ENCODE peak calls at places on chromosomes 16 and 17, in four cellular contexts. One of them, this sample, is unnamed.

GRCh38 chr16:85327731-85328664 is 215.7 kb upstream of the CIBAR2 start:
- DNase-seq in H9: peak
- DNase-seq in mesendoderm: peak
- DNase-seq in H1: peak
- DNase-seq in this sample: no peak

GRCh38 chr16:50593410-50594139 is 45.4 kb downstream of the NKD1 start:
- DNase-seq in H9: peak
- DNase-seq in mesendoderm: peak
- DNase-seq in H1: peak
- DNase-seq in this sample: no peak

GRCh38 chr17:75036643-75037268 is 10.0 kb downstream of the ATP5PD start:
- DNase-seq in H9: peak
- DNase-seq in mesendoderm: no peak
- DNase-seq in H1: no peak
- DNase-seq in this sample: peak

GRCh38 chr17:77235370-77236080 is 94.8 kb downstream of the SEC14L1 start:
- DNase-seq in H9: no peak
- DNase-seq in mesendoderm: no peak
- DNase-seq in H1: no peak
- DNase-seq in this sample: peak

GRCh38 chr16:81174644-81175324 is 63.7 kb upstream of the BCO1 start:
- DNase-seq in H9: no peak
- DNase-seq in mesendoderm: no peak
- DNase-seq in H1: no peak
- DNase-seq in this sample: peak

GRCh38 chr17:19728114-19728495 is 11.7 kb upstream of the SLC47A2 start:
- DNase-seq in H9: no peak
- DNase-seq in mesendoderm: no peak
- DNase-seq in H1: no peak
- DNase-seq in this sample: peak

GRCh38 chr17:65191805-65192740 is 54.9 kb downstream of the RGS9 start:
- DNase-seq in H9: no peak
- DNase-seq in mesendoderm: peak
- DNase-seq in H1: no peak
- DNase-seq in this sample: peak

GRCh38 chr17:79478051-79478461 is 132.8 kb downstream of the RBFOX3 start:
- DNase-seq in H9: no peak
- DNase-seq in mesendoderm: no peak
- DNase-seq in H1: no peak
- DNase-seq in this sample: no peak

GRCh38 chr16:3954411-3954921 is 74.0 kb upstream of the CREBBP start:
- DNase-seq in H9: no peak
- DNase-seq in mesendoderm: no peak
- DNase-seq in H1: no peak
- DNase-seq in this sample: peak

GRCh38 chr17:28533091-28533670 is 19.2 kb downstream of the UNC119 start:
- DNase-seq in H9: no peak
- DNase-seq in mesendoderm: no peak
- DNase-seq in H1: no peak
- DNase-seq in this sample: no peak

GRCh38 chr16:29678691-29679267 is at the start of gene QPRT:
- DNase-seq in H9: peak
- DNase-seq in mesendoderm: peak
- DNase-seq in H1: peak
- DNase-seq in this sample: peak

GRCh38 chr17:58913971-58914769 is 158.5 kb downstream of the PPM1E start:
- DNase-seq in H9: no peak
- DNase-seq in mesendoderm: no peak
- DNase-seq in H1: no peak
- DNase-seq in this sample: peak

GRCh38 chr16:3007957-3008748 is 4.6 kb upstream of the CLDN9 start:
- DNase-seq in H9: peak
- DNase-seq in mesendoderm: peak
- DNase-seq in H1: peak
- DNase-seq in this sample: no peak

GRCh38 chr17:1037238-1037879 is 40.4 kb downstream of the TIMM22 start:
- DNase-seq in H9: no peak
- DNase-seq in mesendoderm: no peak
- DNase-seq in H1: no peak
- DNase-seq in this sample: no peak

GRCh38 chr17:55122114-55122513 is 142.6 kb upstream of the HLF start:
- DNase-seq in H9: no peak
- DNase-seq in mesendoderm: no peak
- DNase-seq in H1: no peak
- DNase-seq in this sample: no peak

GRCh38 chr17:39607057-39607850 is 466 bp downstream of the NEUROD2 start:
- DNase-seq in H9: peak
- DNase-seq in mesendoderm: no peak
- DNase-seq in H1: peak
- DNase-seq in this sample: no peak

GRCh38 chr17:32909787-32910369 is 18.1 kb upstream of the TMEM98 start:
- DNase-seq in H9: peak
- DNase-seq in mesendoderm: peak
- DNase-seq in H1: peak
- DNase-seq in this sample: peak

GRCh38 chr17:47291242-47291873 is 32.4 kb upstream of the EFCAB13 start:
- DNase-seq in H9: no peak
- DNase-seq in mesendoderm: no peak
- DNase-seq in H1: no peak
- DNase-seq in this sample: no peak

GRCh38 chr16:4096509-4096908 is 19.7 kb downstream of the ADCY9 start:
- DNase-seq in H9: no peak
- DNase-seq in mesendoderm: no peak
- DNase-seq in H1: no peak
- DNase-seq in this sample: no peak

GRCh38 chr17:45147102-45147580 is 1.1 kb upstream of the HEXIM1 start:
- DNase-seq in H9: no peak
- DNase-seq in mesendoderm: no peak
- DNase-seq in H1: no peak
- DNase-seq in this sample: peak

GRCh38 chr17:82276951-82277350 is 3.5 kb upstream of the CSNK1D start:
- DNase-seq in H9: no peak
- DNase-seq in mesendoderm: no peak
- DNase-seq in H1: no peak
- DNase-seq in this sample: no peak

GRCh38 chr16:85494315-85494714 is 118.8 kb upstream of the GSE1 start:
- DNase-seq in H9: no peak
- DNase-seq in mesendoderm: no peak
- DNase-seq in H1: no peak
- DNase-seq in this sample: no peak

GRCh38 chr17:78127240-78127887 is 1.2 kb downstream of the TMC6 start:
- DNase-seq in H9: peak
- DNase-seq in mesendoderm: peak
- DNase-seq in H1: no peak
- DNase-seq in this sample: no peak

GRCh38 chr17:4204676-4205075 is 59.1 kb downstream of the ANKFY1 start:
- DNase-seq in H9: peak
- DNase-seq in mesendoderm: no peak
- DNase-seq in H1: no peak
- DNase-seq in this sample: peak

GRCh38 chr17:3678821-3679175 is 10.2 kb downstream of the EMC6 start:
- DNase-seq in H9: no peak
- DNase-seq in mesendoderm: no peak
- DNase-seq in H1: peak
- DNase-seq in this sample: no peak

GRCh38 chr17:69734656-69735055 is 320.2 kb downstream of the MAP2K6 start:
- DNase-seq in H9: no peak
- DNase-seq in mesendoderm: peak
- DNase-seq in H1: no peak
- DNase-seq in this sample: no peak
- H4K5ac ChIP-seq in H9: no peak
- H4K5ac ChIP-seq in mesendoderm: no peak
- H4K5ac ChIP-seq in H1: no peak
- H4K5ac ChIP-seq in this sample: peak

GRCh38 chr17:50161911-50162288 is 3.9 kb upstream of the SGCA start:
- DNase-seq in H9: no peak
- DNase-seq in mesendoderm: no peak
- DNase-seq in H1: no peak
- DNase-seq in this sample: no peak
- H4K5ac ChIP-seq in H9: no peak
- H4K5ac ChIP-seq in mesendoderm: no peak
- H4K5ac ChIP-seq in H1: peak
- H4K5ac ChIP-seq in this sample: peak

GRCh38 chr17:14902803-14903202 is 362.3 kb downstream of the PMP22 start:
- DNase-seq in H9: no peak
- DNase-seq in mesendoderm: no peak
- DNase-seq in H1: no peak
- DNase-seq in this sample: no peak
- H4K5ac ChIP-seq in H9: no peak
- H4K5ac ChIP-seq in mesendoderm: no peak
- H4K5ac ChIP-seq in H1: no peak
- H4K5ac ChIP-seq in this sample: no peak

DNA sequence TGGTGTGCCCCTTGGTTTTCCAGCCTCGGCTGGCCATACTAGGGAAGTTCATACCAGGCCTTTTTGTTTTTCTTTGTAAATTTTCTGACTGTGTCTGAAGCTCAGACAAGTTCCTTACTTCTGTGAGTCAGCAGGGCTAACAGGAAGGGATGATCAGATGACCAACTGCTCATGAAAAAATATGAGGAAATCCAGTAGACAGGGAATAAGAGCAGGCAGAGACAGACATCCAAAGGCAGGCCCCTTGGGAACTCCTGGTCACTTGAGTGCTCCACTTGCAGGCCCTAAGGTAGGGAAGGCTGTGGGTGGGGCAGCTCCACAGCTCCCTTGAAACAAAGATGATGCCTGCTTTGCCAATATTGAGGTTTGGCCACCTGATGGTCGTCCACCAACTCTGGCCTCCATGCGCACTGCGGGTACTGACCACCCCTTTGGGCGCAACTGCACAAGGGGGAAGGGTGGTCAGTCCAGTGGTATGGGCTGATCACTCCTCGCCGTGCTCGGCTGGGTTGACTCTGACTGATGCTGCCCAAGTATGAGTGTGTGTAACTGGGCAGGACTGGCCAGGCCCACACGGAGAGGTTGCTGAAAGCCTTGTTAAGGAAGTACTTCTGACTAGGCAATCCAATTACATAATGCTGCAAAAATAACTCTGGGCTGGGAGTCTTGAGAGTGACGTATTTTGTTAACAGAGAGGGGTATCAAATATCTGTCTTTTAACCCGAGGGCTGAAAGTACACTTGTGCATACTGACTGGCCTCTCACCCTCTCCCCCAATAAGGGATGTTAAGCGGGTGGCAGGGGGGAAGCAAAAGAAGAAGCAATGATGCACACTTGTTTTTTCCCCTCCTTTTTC is 20.8 kb upstream of the ZFHX3 start:
- DNase-seq in H9: no peak
- DNase-seq in mesendoderm: no peak
- DNase-seq in H1: no peak
- DNase-seq in this sample: peak
- H4K5ac ChIP-seq in H9: no peak
- H4K5ac ChIP-seq in mesendoderm: no peak
- H4K5ac ChIP-seq in H1: no peak
- H4K5ac ChIP-seq in this sample: peak

DNA sequence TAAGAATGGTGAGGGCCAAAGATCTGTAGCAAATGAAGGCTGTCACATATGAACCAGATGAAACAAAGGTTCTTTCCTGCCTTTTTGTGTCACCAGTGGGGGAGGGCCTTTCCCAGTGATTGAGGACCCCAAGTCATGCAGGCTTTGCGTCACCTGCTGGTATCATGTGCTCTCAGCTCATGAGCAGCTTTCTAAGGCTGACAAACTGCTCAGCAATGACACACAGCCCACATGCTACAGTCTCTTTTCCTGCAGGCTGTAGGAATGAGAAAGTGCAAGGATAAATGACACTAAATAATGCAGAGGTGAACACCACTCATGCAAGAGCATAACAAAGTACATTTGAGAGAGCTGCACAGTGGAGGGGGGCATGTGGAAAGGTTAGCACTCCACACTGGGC is 34.8 kb downstream of the TOM1L2 start:
- DNase-seq in H9: no peak
- DNase-seq in mesendoderm: no peak
- DNase-seq in H1: no peak
- DNase-seq in this sample: peak
- H4K5ac ChIP-seq in H9: no peak
- H4K5ac ChIP-seq in mesendoderm: no peak
- H4K5ac ChIP-seq in H1: no peak
- H4K5ac ChIP-seq in this sample: peak

DNA sequence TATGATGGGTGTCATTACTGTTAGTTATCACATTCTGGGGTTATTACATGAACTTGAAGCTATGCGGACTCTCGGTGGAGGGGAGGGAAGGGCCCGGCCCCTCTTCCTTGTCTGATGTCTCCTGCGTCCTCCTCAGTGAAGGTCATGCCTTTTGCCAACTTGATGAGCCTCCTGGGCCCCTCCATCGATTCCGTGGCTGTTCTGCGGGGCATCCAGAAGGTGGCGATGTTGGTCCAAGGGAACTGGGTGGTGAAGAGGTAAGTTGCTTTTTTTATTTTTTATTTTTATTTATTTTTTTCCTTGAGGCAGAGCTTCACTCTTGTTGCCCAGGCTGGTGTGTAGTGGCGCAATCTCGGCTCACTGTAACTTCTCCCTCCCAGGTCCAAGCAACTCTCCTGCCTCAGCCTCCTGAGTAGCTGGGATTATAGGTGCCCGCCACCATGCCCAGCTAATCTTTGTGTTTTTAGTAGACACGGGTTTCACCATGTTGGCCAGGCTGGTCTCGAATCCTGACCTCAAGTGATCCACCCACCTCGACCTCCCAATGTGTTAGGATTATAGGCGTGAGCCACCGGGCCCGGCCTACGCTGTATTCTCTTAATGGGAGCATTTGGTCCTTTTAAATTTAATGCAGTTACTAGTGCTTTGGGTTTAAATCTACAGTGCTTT is 21.6 kb downstream of the POLR3E start:
- DNase-seq in H9: peak
- DNase-seq in mesendoderm: peak
- DNase-seq in H1: peak
- DNase-seq in this sample: peak
- H4K5ac ChIP-seq in H9: no peak
- H4K5ac ChIP-seq in mesendoderm: no peak
- H4K5ac ChIP-seq in H1: no peak
- H4K5ac ChIP-seq in this sample: no peak

DNA sequence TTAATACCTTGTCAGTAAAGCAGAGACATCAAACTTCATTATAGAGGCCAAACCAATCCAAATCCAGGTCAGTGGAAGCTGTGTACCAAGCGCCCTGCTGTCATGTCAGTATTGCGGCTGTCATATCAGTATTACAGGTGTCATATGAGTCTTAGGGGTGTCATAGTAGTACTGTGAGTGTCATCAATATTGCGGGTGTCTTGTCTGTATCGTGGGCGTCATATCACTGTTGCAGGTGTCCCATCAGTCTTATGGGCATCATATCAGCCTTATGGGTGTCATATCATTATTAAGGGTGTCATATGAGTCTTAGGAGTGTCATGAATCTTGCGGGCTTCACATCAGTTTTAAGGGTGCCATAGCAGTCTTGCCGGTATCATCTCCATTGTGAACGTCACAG is 6.0 kb upstream of the PRDM7 start:
- DNase-seq in H9: no peak
- DNase-seq in mesendoderm: no peak
- DNase-seq in H1: no peak
- DNase-seq in this sample: no peak
- H4K5ac ChIP-seq in H9: no peak
- H4K5ac ChIP-seq in mesendoderm: no peak
- H4K5ac ChIP-seq in H1: no peak
- H4K5ac ChIP-seq in this sample: no peak

GRCh38 chr16:1975432-1976215 is 3.8 kb downstream of the TBL3 start:
- DNase-seq in H9: no peak
- DNase-seq in mesendoderm: no peak
- DNase-seq in H1: no peak
- DNase-seq in this sample: no peak
- H4K5ac ChIP-seq in H9: no peak
- H4K5ac ChIP-seq in mesendoderm: no peak
- H4K5ac ChIP-seq in H1: no peak
- H4K5ac ChIP-seq in this sample: no peak